ENCODE peak calls at places on chromosomes 2 and 18, in five cellular contexts. One of them, this sample, is unnamed.

GRCh38 chr2:26414291-26414690 is 12.6 kb downstream of the DRC1 start:
- DNase-seq in heart left ventricle: no peak
- DNase-seq in B cell: no peak
- DNase-seq in neural progenitor cell: no peak
- DNase-seq in left lung: no peak
- DNase-seq in this sample: no peak

GRCh38 chr2:241011296-241011600 is 12.8 kb downstream of the SNED1 start:
- DNase-seq in heart left ventricle: peak
- DNase-seq in B cell: peak
- DNase-seq in neural progenitor cell: no peak
- DNase-seq in left lung: peak
- DNase-seq in this sample: no peak

GRCh38 chr2:23286765-23287155 is 98.2 kb upstream of the KLHL29 start:
- DNase-seq in heart left ventricle: peak
- DNase-seq in B cell: no peak
- DNase-seq in neural progenitor cell: no peak
- DNase-seq in left lung: no peak
- DNase-seq in this sample: no peak

GRCh38 chr18:50956116-50956515 is 11.7 kb upstream of the ELAC1 start:
- DNase-seq in heart left ventricle: no peak
- DNase-seq in B cell: no peak
- DNase-seq in neural progenitor cell: no peak
- DNase-seq in left lung: no peak
- DNase-seq in this sample: no peak

GRCh38 chr2:24919100-24919976 is 699 bp downstream of the ADCY3 start:
- DNase-seq in heart left ventricle: no peak
- DNase-seq in B cell: peak
- DNase-seq in neural progenitor cell: no peak
- DNase-seq in left lung: no peak
- DNase-seq in this sample: peak

GRCh38 chr2:75456111-75456510 is 104.6 kb downstream of the EVA1A start:
- DNase-seq in heart left ventricle: no peak
- DNase-seq in B cell: no peak
- DNase-seq in neural progenitor cell: no peak
- DNase-seq in left lung: no peak
- DNase-seq in this sample: no peak

GRCh38 chr2:72415256-72415655 is 267.6 kb upstream of the CYP26B1 start:
- DNase-seq in heart left ventricle: no peak
- DNase-seq in B cell: no peak
- DNase-seq in neural progenitor cell: no peak
- DNase-seq in left lung: no peak
- DNase-seq in this sample: no peak

GRCh38 chr2:191675807-191676667 is 1.9 kb upstream of the NABP1 start:
- DNase-seq in heart left ventricle: peak
- DNase-seq in B cell: peak
- DNase-seq in neural progenitor cell: no peak
- DNase-seq in left lung: peak
- DNase-seq in this sample: peak

GRCh38 chr2:70986499-70987189 is 8.0 kb downstream of the TEX261 start:
- DNase-seq in heart left ventricle: no peak
- DNase-seq in B cell: no peak
- DNase-seq in neural progenitor cell: no peak
- DNase-seq in left lung: no peak
- DNase-seq in this sample: peak

GRCh38 chr2:60317831-60318230 is 235.6 kb downstream of the BCL11A start:
- DNase-seq in heart left ventricle: no peak
- DNase-seq in B cell: peak
- DNase-seq in neural progenitor cell: no peak
- DNase-seq in left lung: no peak
- DNase-seq in this sample: no peak

GRCh38 chr2:60319031-60319547 is 234.4 kb downstream of the BCL11A start:
- DNase-seq in heart left ventricle: no peak
- DNase-seq in B cell: no peak
- DNase-seq in neural progenitor cell: no peak
- DNase-seq in left lung: no peak
- DNase-seq in this sample: no peak

GRCh38 chr2:60317029-60317386 is 236.4 kb downstream of the BCL11A start:
- DNase-seq in heart left ventricle: no peak
- DNase-seq in B cell: no peak
- DNase-seq in neural progenitor cell: no peak
- DNase-seq in left lung: no peak
- DNase-seq in this sample: no peak

GRCh38 chr2:60316381-60317028 is 236.9 kb downstream of the BCL11A start:
- DNase-seq in heart left ventricle: no peak
- DNase-seq in B cell: no peak
- DNase-seq in neural progenitor cell: peak
- DNase-seq in left lung: no peak
- DNase-seq in this sample: no peak

DNA sequence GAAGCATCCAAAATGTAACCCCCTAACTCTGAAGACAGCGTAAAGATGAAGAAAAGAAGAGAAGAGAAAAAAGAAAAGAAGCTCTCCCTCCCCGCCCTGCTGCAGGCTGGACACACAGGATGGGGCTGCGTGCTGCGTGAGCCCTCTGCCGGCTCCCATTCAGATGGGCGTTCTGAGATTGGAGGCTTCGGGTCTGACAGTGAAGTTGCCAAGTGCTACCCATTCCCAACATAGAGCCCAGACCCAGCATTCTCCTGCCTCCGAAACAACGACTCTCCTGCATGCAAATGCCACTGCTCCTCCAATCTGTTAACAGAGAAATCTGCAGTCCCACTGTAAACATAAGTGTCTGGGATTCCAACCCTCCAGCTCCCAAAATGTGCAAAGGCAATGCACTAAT is 234.9 kb downstream of the BCL11A start:
- DNase-seq in heart left ventricle: no peak
- DNase-seq in B cell: no peak
- DNase-seq in neural progenitor cell: peak
- DNase-seq in left lung: no peak
- DNase-seq in this sample: no peak
- TF ChIP-seq CTCF in heart left ventricle: peak
- TF ChIP-seq CTCF in B cell: no peak
- TF ChIP-seq CTCF in neural progenitor cell: peak
- TF ChIP-seq CTCF in left lung: no peak
- TF ChIP-seq CTCF in this sample: no peak

GRCh38 chr2:54723300-54724149 is at the start of gene EML6:
- DNase-seq in heart left ventricle: peak
- DNase-seq in B cell: peak
- DNase-seq in neural progenitor cell: peak
- DNase-seq in left lung: peak
- DNase-seq in this sample: peak
- TF ChIP-seq CTCF in heart left ventricle: no peak
- TF ChIP-seq CTCF in B cell: peak
- TF ChIP-seq CTCF in neural progenitor cell: peak
- TF ChIP-seq CTCF in left lung: no peak
- TF ChIP-seq CTCF in this sample: peak

DNA sequence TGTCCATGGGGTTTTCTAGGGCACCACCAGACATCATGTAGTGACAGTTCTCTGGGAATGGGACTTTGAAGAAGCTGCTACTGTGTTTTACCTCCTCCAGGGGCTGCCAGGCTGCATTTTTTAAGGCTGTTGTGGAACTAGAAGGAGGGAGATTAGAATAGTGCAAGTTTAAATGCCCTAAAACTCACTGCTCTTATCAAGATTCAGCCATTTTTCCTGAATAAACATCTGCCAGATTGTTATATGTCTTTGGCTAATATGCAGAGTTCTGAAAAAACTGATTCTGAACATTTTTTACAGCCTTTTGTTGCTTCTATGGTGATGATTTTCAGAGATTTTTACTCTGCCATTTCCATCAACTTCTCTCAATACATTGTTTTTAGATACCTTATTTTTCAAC is 8.6 kb upstream of the EPB41L5 start:
- DNase-seq in heart left ventricle: no peak
- DNase-seq in B cell: no peak
- DNase-seq in neural progenitor cell: no peak
- DNase-seq in left lung: no peak
- DNase-seq in this sample: no peak
- TF ChIP-seq CTCF in heart left ventricle: no peak
- TF ChIP-seq CTCF in B cell: no peak
- TF ChIP-seq CTCF in neural progenitor cell: no peak
- TF ChIP-seq CTCF in left lung: no peak
- TF ChIP-seq CTCF in this sample: no peak

GRCh38 chr2:205170399-205170798 is 511.9 kb upstream of the NRP2 start:
- DNase-seq in heart left ventricle: no peak
- DNase-seq in B cell: no peak
- DNase-seq in neural progenitor cell: no peak
- DNase-seq in left lung: no peak
- DNase-seq in this sample: no peak
- TF ChIP-seq CTCF in heart left ventricle: no peak
- TF ChIP-seq CTCF in B cell: no peak
- TF ChIP-seq CTCF in neural progenitor cell: no peak
- TF ChIP-seq CTCF in left lung: no peak
- TF ChIP-seq CTCF in this sample: no peak

GRCh38 chr18:35972197-35973000 is at the start of gene RMP24:
- DNase-seq in heart left ventricle: peak
- DNase-seq in B cell: peak
- DNase-seq in neural progenitor cell: peak
- DNase-seq in left lung: peak
- DNase-seq in this sample: peak
- TF ChIP-seq CTCF in heart left ventricle: no peak
- TF ChIP-seq CTCF in B cell: no peak
- TF ChIP-seq CTCF in neural progenitor cell: no peak
- TF ChIP-seq CTCF in left lung: no peak
- TF ChIP-seq CTCF in this sample: no peak

GRCh38 chr2:43104763-43105162 is 121.6 kb downstream of the ZFP36L2 start:
- DNase-seq in heart left ventricle: no peak
- DNase-seq in B cell: no peak
- DNase-seq in neural progenitor cell: no peak
- DNase-seq in left lung: no peak
- DNase-seq in this sample: no peak
- TF ChIP-seq CTCF in heart left ventricle: no peak
- TF ChIP-seq CTCF in B cell: no peak
- TF ChIP-seq CTCF in neural progenitor cell: no peak
- TF ChIP-seq CTCF in left lung: no peak
- TF ChIP-seq CTCF in this sample: no peak

DNA sequence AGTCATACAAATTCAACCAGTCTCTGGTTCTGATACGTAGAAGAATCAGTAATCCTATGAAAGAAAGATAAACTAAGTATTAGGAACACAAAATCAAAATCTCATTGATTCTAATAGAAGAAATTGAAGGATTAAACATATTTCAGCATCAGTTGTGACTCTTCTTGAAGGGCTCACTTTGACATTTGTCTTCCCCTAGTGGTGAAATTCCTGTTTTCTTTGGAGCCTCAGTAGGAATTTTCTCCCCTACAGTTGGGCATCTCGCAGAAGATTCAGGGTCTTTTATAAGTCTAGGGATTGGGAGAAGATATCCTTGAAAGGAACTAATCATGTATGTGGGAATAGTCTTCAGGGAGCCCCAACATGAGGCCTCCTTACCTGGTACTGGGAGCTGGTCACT is 2.8 kb upstream of the CRYGB start:
- DNase-seq in heart left ventricle: no peak
- DNase-seq in B cell: no peak
- DNase-seq in neural progenitor cell: no peak
- DNase-seq in left lung: no peak
- DNase-seq in this sample: no peak
- TF ChIP-seq CTCF in heart left ventricle: no peak
- TF ChIP-seq CTCF in B cell: no peak
- TF ChIP-seq CTCF in neural progenitor cell: peak
- TF ChIP-seq CTCF in left lung: no peak
- TF ChIP-seq CTCF in this sample: no peak

DNA sequence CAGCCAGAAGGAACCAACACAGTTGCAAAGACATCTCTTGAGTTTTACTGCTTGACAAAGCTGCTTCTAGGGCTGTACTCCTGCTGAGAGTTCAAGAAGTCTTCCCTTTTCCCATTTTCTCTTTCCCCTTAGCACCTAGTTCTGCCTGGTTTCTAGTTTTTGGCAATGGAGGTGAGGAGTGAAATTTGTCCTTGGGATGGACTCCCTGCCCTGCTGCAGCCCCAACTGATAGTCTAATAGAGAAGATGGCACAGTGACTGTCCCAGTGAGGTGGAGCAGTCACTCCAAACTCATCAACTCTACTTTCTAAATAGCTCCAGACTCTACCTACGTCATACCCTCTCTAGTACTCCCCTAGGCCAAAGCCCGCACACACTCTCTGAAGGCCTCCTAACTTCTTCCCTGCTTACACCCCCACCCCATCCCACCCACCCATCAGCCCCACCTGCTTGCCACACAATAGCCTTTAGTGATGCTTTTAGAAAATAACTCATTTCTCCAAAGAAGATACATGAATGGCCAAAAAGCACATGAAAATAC is 164.4 kb downstream of the DDX1 start:
- DNase-seq in heart left ventricle: no peak
- DNase-seq in B cell: no peak
- DNase-seq in neural progenitor cell: no peak
- DNase-seq in left lung: no peak
- DNase-seq in this sample: no peak
- TF ChIP-seq CTCF in heart left ventricle: no peak
- TF ChIP-seq CTCF in B cell: no peak
- TF ChIP-seq CTCF in neural progenitor cell: no peak
- TF ChIP-seq CTCF in left lung: no peak
- TF ChIP-seq CTCF in this sample: no peak

DNA sequence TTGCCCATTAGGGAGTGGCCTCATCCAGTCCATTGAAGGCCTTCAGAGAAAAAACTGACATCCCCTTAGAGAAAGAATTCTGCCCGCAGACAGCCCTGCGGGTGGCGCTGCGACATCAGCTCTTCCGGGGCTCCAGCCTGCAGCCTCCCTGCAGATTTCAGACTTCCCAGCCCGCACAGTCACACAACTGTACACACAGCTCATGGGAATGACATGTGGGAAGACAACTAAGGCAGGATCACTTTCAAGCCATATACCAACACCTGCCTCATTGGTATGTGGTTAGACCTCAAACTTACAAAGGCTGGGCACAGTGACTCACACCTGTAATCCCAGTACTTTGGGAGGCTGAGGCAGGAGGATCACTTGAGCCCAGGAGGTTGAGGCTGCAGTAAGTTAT is 24.8 kb upstream of the TUBB6 start:
- DNase-seq in heart left ventricle: no peak
- DNase-seq in B cell: no peak
- DNase-seq in neural progenitor cell: peak
- DNase-seq in left lung: no peak
- DNase-seq in this sample: no peak
- TF ChIP-seq CTCF in heart left ventricle: no peak
- TF ChIP-seq CTCF in B cell: no peak
- TF ChIP-seq CTCF in neural progenitor cell: peak
- TF ChIP-seq CTCF in left lung: no peak
- TF ChIP-seq CTCF in this sample: no peak